ENCODE peak calls at places on chromosomes 4 and X, in ten cellular contexts. One of them, this sample, is unnamed.

GRCh38 chrX:119694601-119695534 is 1.9 kb upstream of the SEPTIN6 start:
- DNase-seq in prostate gland: no peak
- DNase-seq in aorta: no peak
- DNase-seq in GM06990: peak
- DNase-seq in upper lobe of left lung: no peak
- DNase-seq in cardiac muscle cell: no peak
- DNase-seq in choroid plexus epithelial cell: no peak
- DNase-seq in NB4: no peak
- DNase-seq in CD8-positive, alpha-beta memory T cell: no peak
- DNase-seq in right cardiac atrium: no peak
- DNase-seq in this sample: no peak

GRCh38 chr4:866068-866760 is 40.3 kb upstream of the CPLX1 start:
- DNase-seq in upper lobe of left lung: no peak
- DNase-seq in choroid plexus epithelial cell: no peak
- DNase-seq in prostate gland: no peak
- DNase-seq in aorta: no peak
- DNase-seq in NB4: no peak
- DNase-seq in GM06990: no peak
- DNase-seq in CD8-positive, alpha-beta memory T cell: no peak
- DNase-seq in cardiac muscle cell: no peak
- DNase-seq in right cardiac atrium: no peak
- DNase-seq in this sample: no peak

GRCh38 chrX:150229030-150229429 is 134.1 kb upstream of the MAMLD1 start:
- DNase-seq in right cardiac atrium: no peak
- DNase-seq in NB4: no peak
- DNase-seq in prostate gland: no peak
- DNase-seq in upper lobe of left lung: no peak
- DNase-seq in choroid plexus epithelial cell: no peak
- DNase-seq in CD8-positive, alpha-beta memory T cell: no peak
- DNase-seq in cardiac muscle cell: no peak
- DNase-seq in GM06990: no peak
- DNase-seq in aorta: no peak
- DNase-seq in this sample: no peak

GRCh38 chr4:76459291-76459723 is 24.3 kb downstream of the SHROOM3 start:
- DNase-seq in cardiac muscle cell: peak
- DNase-seq in upper lobe of left lung: no peak
- DNase-seq in CD8-positive, alpha-beta memory T cell: no peak
- DNase-seq in prostate gland: no peak
- DNase-seq in right cardiac atrium: no peak
- DNase-seq in GM06990: no peak
- DNase-seq in NB4: no peak
- DNase-seq in aorta: no peak
- DNase-seq in choroid plexus epithelial cell: peak
- DNase-seq in this sample: no peak

GRCh38 chrX:38438321-38438720 is 85.9 kb downstream of the OTC start:
- DNase-seq in CD8-positive, alpha-beta memory T cell: no peak
- DNase-seq in cardiac muscle cell: no peak
- DNase-seq in GM06990: no peak
- DNase-seq in upper lobe of left lung: no peak
- DNase-seq in aorta: no peak
- DNase-seq in right cardiac atrium: no peak
- DNase-seq in prostate gland: no peak
- DNase-seq in NB4: peak
- DNase-seq in choroid plexus epithelial cell: no peak
- DNase-seq in this sample: no peak

GRCh38 chrX:45743081-45743533 is 542.4 kb upstream of the DIPK2B start:
- DNase-seq in cardiac muscle cell: no peak
- DNase-seq in aorta: no peak
- DNase-seq in upper lobe of left lung: no peak
- DNase-seq in right cardiac atrium: no peak
- DNase-seq in prostate gland: no peak
- DNase-seq in NB4: peak
- DNase-seq in CD8-positive, alpha-beta memory T cell: no peak
- DNase-seq in GM06990: no peak
- DNase-seq in choroid plexus epithelial cell: peak
- DNase-seq in this sample: no peak

GRCh38 chr4:26410385-26411293 is 79.6 kb downstream of the CCKAR start:
- DNase-seq in aorta: no peak
- DNase-seq in GM06990: no peak
- DNase-seq in CD8-positive, alpha-beta memory T cell: peak
- DNase-seq in cardiac muscle cell: peak
- DNase-seq in NB4: peak
- DNase-seq in prostate gland: peak
- DNase-seq in choroid plexus epithelial cell: peak
- DNase-seq in upper lobe of left lung: no peak
- DNase-seq in right cardiac atrium: no peak
- DNase-seq in this sample: peak

GRCh38 chrX:128518508-128518907 is 466.3 kb upstream of the ACTRT1 start:
- DNase-seq in choroid plexus epithelial cell: peak
- DNase-seq in GM06990: no peak
- DNase-seq in NB4: peak
- DNase-seq in right cardiac atrium: no peak
- DNase-seq in aorta: no peak
- DNase-seq in prostate gland: no peak
- DNase-seq in CD8-positive, alpha-beta memory T cell: no peak
- DNase-seq in upper lobe of left lung: no peak
- DNase-seq in cardiac muscle cell: peak
- DNase-seq in this sample: no peak

GRCh38 chr4:128177376-128177959 is 110.1 kb downstream of the PGRMC2 start:
- DNase-seq in upper lobe of left lung: no peak
- DNase-seq in right cardiac atrium: no peak
- DNase-seq in GM06990: no peak
- DNase-seq in choroid plexus epithelial cell: peak
- DNase-seq in aorta: no peak
- DNase-seq in cardiac muscle cell: no peak
- DNase-seq in CD8-positive, alpha-beta memory T cell: no peak
- DNase-seq in NB4: peak
- DNase-seq in prostate gland: no peak
- DNase-seq in this sample: no peak

GRCh38 chr4:47031011-47031678 is at the start of gene GABRB1:
- DNase-seq in GM06990: peak
- DNase-seq in right cardiac atrium: peak
- DNase-seq in NB4: no peak
- DNase-seq in choroid plexus epithelial cell: peak
- DNase-seq in CD8-positive, alpha-beta memory T cell: peak
- DNase-seq in prostate gland: no peak
- DNase-seq in upper lobe of left lung: peak
- DNase-seq in cardiac muscle cell: peak
- DNase-seq in aorta: peak
- DNase-seq in this sample: no peak

GRCh38 chr4:147749811-147750321 is 18.0 kb downstream of the ARHGAP10 start:
- DNase-seq in upper lobe of left lung: no peak
- DNase-seq in GM06990: peak
- DNase-seq in cardiac muscle cell: no peak
- DNase-seq in CD8-positive, alpha-beta memory T cell: no peak
- DNase-seq in choroid plexus epithelial cell: no peak
- DNase-seq in NB4: no peak
- DNase-seq in prostate gland: no peak
- DNase-seq in aorta: no peak
- DNase-seq in right cardiac atrium: no peak
- DNase-seq in this sample: no peak

GRCh38 chr4:16226816-16227461 is 668 bp upstream of the TAPT1 start:
- DNase-seq in GM06990: peak
- DNase-seq in prostate gland: peak
- DNase-seq in CD8-positive, alpha-beta memory T cell: peak
- DNase-seq in NB4: peak
- DNase-seq in right cardiac atrium: peak
- DNase-seq in aorta: peak
- DNase-seq in cardiac muscle cell: peak
- DNase-seq in upper lobe of left lung: peak
- DNase-seq in choroid plexus epithelial cell: peak
- DNase-seq in this sample: no peak

GRCh38 chr4:77695769-77696168 is 90.1 kb downstream of the CXCL13 start:
- DNase-seq in GM06990: no peak
- DNase-seq in right cardiac atrium: no peak
- DNase-seq in choroid plexus epithelial cell: peak
- DNase-seq in CD8-positive, alpha-beta memory T cell: no peak
- DNase-seq in prostate gland: no peak
- DNase-seq in upper lobe of left lung: no peak
- DNase-seq in NB4: peak
- DNase-seq in aorta: no peak
- DNase-seq in cardiac muscle cell: no peak
- DNase-seq in this sample: peak

GRCh38 chrX:155995476-155995875 is 2.0 kb upstream of the IL9R start:
- DNase-seq in cardiac muscle cell: no peak
- DNase-seq in aorta: no peak
- DNase-seq in choroid plexus epithelial cell: no peak
- DNase-seq in CD8-positive, alpha-beta memory T cell: no peak
- DNase-seq in GM06990: no peak
- DNase-seq in prostate gland: no peak
- DNase-seq in upper lobe of left lung: no peak
- DNase-seq in right cardiac atrium: no peak
- DNase-seq in NB4: no peak
- DNase-seq in this sample: no peak

GRCh38 chrX:154546354-154547244 is at the start of gene G6PD:
- DNase-seq in aorta: no peak
- DNase-seq in cardiac muscle cell: peak
- DNase-seq in choroid plexus epithelial cell: peak
- DNase-seq in upper lobe of left lung: peak
- DNase-seq in GM06990: peak
- DNase-seq in CD8-positive, alpha-beta memory T cell: no peak
- DNase-seq in right cardiac atrium: peak
- DNase-seq in NB4: peak
- DNase-seq in prostate gland: peak
- DNase-seq in this sample: no peak

DNA sequence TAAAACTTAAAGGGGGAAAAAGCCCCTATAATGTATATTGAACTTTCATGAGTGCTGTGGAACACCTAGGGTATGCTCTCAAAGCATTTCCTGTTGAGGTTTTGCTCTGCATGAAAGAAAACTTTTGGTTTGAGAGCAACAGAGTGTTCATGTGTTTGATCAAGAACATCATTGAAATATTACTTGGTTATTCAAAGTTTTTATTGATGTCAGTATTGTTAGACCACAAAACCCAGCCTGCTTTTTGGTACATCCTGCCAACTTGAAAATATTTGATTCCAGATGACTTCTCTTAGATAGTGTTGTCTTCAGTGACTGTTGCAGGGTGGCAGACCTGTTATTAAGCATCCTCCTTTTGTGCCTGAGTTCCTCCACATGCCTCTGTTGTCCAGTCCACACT is 68.0 kb downstream of the N4BP2 start:
- DNase-seq in upper lobe of left lung: no peak
- DNase-seq in cardiac muscle cell: no peak
- DNase-seq in NB4: no peak
- DNase-seq in right cardiac atrium: no peak
- DNase-seq in CD8-positive, alpha-beta memory T cell: peak
- DNase-seq in choroid plexus epithelial cell: no peak
- DNase-seq in aorta: no peak
- DNase-seq in GM06990: no peak
- DNase-seq in prostate gland: no peak
- DNase-seq in this sample: no peak
- H3K4me3 ChIP-seq in upper lobe of left lung: no peak
- H3K4me3 ChIP-seq in cardiac muscle cell: no peak
- H3K4me3 ChIP-seq in NB4: no peak
- H3K4me3 ChIP-seq in right cardiac atrium: no peak
- H3K4me3 ChIP-seq in CD8-positive, alpha-beta memory T cell: no peak
- H3K4me3 ChIP-seq in choroid plexus epithelial cell: no peak
- H3K4me3 ChIP-seq in aorta: no peak
- H3K4me3 ChIP-seq in GM06990: no peak
- H3K4me3 ChIP-seq in prostate gland: no peak
- H3K4me3 ChIP-seq in this sample: no peak

DNA sequence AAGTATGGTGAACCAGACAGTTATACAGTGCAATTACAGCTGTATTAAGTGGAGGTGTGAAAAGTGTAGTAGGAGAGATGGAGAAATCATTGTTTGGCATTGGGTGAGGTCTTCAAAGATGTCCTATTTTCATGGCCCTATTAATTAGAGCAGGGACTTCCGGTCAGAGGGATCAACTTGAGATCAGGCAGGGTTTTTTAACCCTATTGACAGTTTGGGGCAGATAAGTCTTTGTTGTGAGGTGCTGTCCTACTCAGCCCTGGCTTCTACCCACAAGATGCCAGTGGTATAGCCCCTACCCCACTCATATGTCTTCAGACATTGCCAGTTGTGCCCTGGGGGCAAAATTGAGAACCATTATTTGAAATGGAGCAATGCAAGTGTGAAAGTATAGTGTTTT is 9.9 kb downstream of the USP9X start:
- DNase-seq in cardiac muscle cell: no peak
- DNase-seq in aorta: no peak
- DNase-seq in CD8-positive, alpha-beta memory T cell: no peak
- DNase-seq in prostate gland: no peak
- DNase-seq in choroid plexus epithelial cell: no peak
- DNase-seq in GM06990: no peak
- DNase-seq in right cardiac atrium: no peak
- DNase-seq in upper lobe of left lung: no peak
- DNase-seq in NB4: no peak
- DNase-seq in this sample: no peak
- H3K4me3 ChIP-seq in cardiac muscle cell: no peak
- H3K4me3 ChIP-seq in aorta: no peak
- H3K4me3 ChIP-seq in CD8-positive, alpha-beta memory T cell: peak
- H3K4me3 ChIP-seq in prostate gland: no peak
- H3K4me3 ChIP-seq in choroid plexus epithelial cell: no peak
- H3K4me3 ChIP-seq in GM06990: no peak
- H3K4me3 ChIP-seq in right cardiac atrium: no peak
- H3K4me3 ChIP-seq in upper lobe of left lung: no peak
- H3K4me3 ChIP-seq in NB4: no peak
- H3K4me3 ChIP-seq in this sample: no peak

GRCh38 chr4:153759407-153760226 is at the start of gene RNF175:
- DNase-seq in NB4: no peak
- DNase-seq in choroid plexus epithelial cell: no peak
- DNase-seq in aorta: peak
- DNase-seq in upper lobe of left lung: peak
- DNase-seq in CD8-positive, alpha-beta memory T cell: peak
- DNase-seq in right cardiac atrium: peak
- DNase-seq in GM06990: no peak
- DNase-seq in prostate gland: no peak
- DNase-seq in cardiac muscle cell: peak
- DNase-seq in this sample: no peak
- H3K4me3 ChIP-seq in NB4: no peak
- H3K4me3 ChIP-seq in choroid plexus epithelial cell: peak
- H3K4me3 ChIP-seq in aorta: peak
- H3K4me3 ChIP-seq in upper lobe of left lung: peak
- H3K4me3 ChIP-seq in CD8-positive, alpha-beta memory T cell: peak
- H3K4me3 ChIP-seq in right cardiac atrium: peak
- H3K4me3 ChIP-seq in GM06990: no peak
- H3K4me3 ChIP-seq in prostate gland: peak
- H3K4me3 ChIP-seq in cardiac muscle cell: peak
- H3K4me3 ChIP-seq in this sample: peak

GRCh38 chr4:140137654-140138053 is 16.3 kb downstream of the MAML3 start:
- DNase-seq in right cardiac atrium: no peak
- DNase-seq in GM06990: no peak
- DNase-seq in upper lobe of left lung: no peak
- DNase-seq in prostate gland: peak
- DNase-seq in CD8-positive, alpha-beta memory T cell: no peak
- DNase-seq in choroid plexus epithelial cell: peak
- DNase-seq in NB4: no peak
- DNase-seq in cardiac muscle cell: no peak
- DNase-seq in aorta: no peak
- DNase-seq in this sample: no peak
- H3K4me3 ChIP-seq in right cardiac atrium: no peak
- H3K4me3 ChIP-seq in GM06990: no peak
- H3K4me3 ChIP-seq in upper lobe of left lung: no peak
- H3K4me3 ChIP-seq in prostate gland: no peak
- H3K4me3 ChIP-seq in CD8-positive, alpha-beta memory T cell: no peak
- H3K4me3 ChIP-seq in choroid plexus epithelial cell: no peak
- H3K4me3 ChIP-seq in NB4: no peak
- H3K4me3 ChIP-seq in cardiac muscle cell: no peak
- H3K4me3 ChIP-seq in aorta: no peak
- H3K4me3 ChIP-seq in this sample: no peak

This sample was measured in HFF-Myc.